ENCODE peak calls at places on chromosomes 1 and 21, in five cellular contexts. E is NCI-H345; R is Daoy; T is nephron progenitor cell; X is stimulated activated CD4-positive, alpha-beta T cell treated with anti-CD3 and anti-CD28 coated beads, Interleukin-12 subunit alpha, Interleukin-12 subunit beta, amount 100 ng/mL, for 48 hours. P is an unnamed sample.

GRCh38 chr1:248872752-248873408 is 14.0 kb upstream of the ZNF692 start:
- DNase-seq in R (peak), X (peak), T (peak), E (peak), P (peak)

GRCh38 chr21:29499734-29500343 is 201.1 kb downstream of the BACH1 start:
- DNase-seq in E (no peak), T (peak), X (no peak), R (peak), P (no peak)

GRCh38 chr1:143748906-143749305 is 222.9 kb downstream of the FAM72C start:
- DNase-seq in X (no peak), E (no peak), R (no peak), T (no peak), P (no peak)

GRCh38 chr1:102550729-102551384 is 554.1 kb upstream of the OLFM3 start:
- DNase-seq in T (peak), X (no peak), E (no peak), R (no peak), P (peak)

GRCh38 chr1:226722901-226723639 is 16.0 kb downstream of the ITPKB start:
- DNase-seq in X (no peak), T (no peak), R (no peak), E (no peak), P (no peak)

GRCh38 chr1:14914351-14914988 is 239.1 kb upstream of the TMEM51 start:
- DNase-seq in E (no peak), T (no peak), X (no peak), R (no peak), P (no peak)

GRCh38 chr1:155983191-155984023 is 5.1 kb upstream of the ARHGEF2 start:
- DNase-seq in T (no peak), R (peak), E (peak), X (no peak), P (peak)

GRCh38 chr1:101025283-101025679 is 303 bp downstream of the DPH5 start:
- DNase-seq in E (peak), R (peak), T (peak), X (no peak), P (no peak)

GRCh38 chr1:165949335-165950130 is 122.1 kb downstream of the UCK2 start:
- DNase-seq in T (peak), R (peak), E (peak), X (no peak), P (peak)

GRCh38 chr1:194056169-194056568 is 869.8 kb upstream of the B3GALT2 start:
- DNase-seq in E (no peak), T (no peak), X (no peak), R (no peak), P (peak)

GRCh38 chr21:45420623-45421041 is 15.7 kb downstream of the COL18A1 start:
- DNase-seq in E (no peak), R (peak), T (peak), X (no peak), P (peak)

GRCh38 chr1:11940260-11940921 is 5.9 kb downstream of the PLOD1 start:
- DNase-seq in T (no peak), R (peak), X (no peak), E (no peak), P (peak)

GRCh38 chr1:224435318-224435763 is 744 bp upstream of the WDR26 start:
- DNase-seq in R (peak), T (no peak), E (no peak), X (no peak), P (peak)

GRCh38 chr1:225644666-225645065 is 8.3 kb downstream of the ENAH start:
- DNase-seq in E (no peak), X (no peak), T (no peak), R (no peak), P (no peak)